ENCODE peak calls at places on chromosomes 6 and 20, in nine cellular contexts. H, A, F, D, W, N, S, C and B are unnamed samples.

GRCh38 chr6:153997221-153997620 is 41.8 kb upstream of the OPRM1 start:
- DNase-seq in H (no peak), A (no peak), F (no peak), D (no peak), W (no peak), N (no peak), S (no peak), C (no peak), B (no peak)

GRCh38 chr6:2614842-2615241 is 135.9 kb downstream of the MYLK4 start:
- DNase-seq in H (no peak), A (no peak), F (no peak), D (no peak), W (no peak), N (no peak), S (no peak), C (no peak), B (no peak)

GRCh38 chr20:51500311-51500710 is 42.2 kb downstream of the NFATC2 start:
- DNase-seq in H (no peak), A (no peak), F (no peak), D (no peak), W (peak), N (no peak), S (no peak), C (no peak), B (no peak)

GRCh38 chr6:151705994-151706733 is 101.3 kb upstream of the ESR1 start:
- DNase-seq in H (no peak), A (no peak), F (no peak), D (no peak), W (no peak), N (no peak), S (no peak), C (no peak), B (no peak)

GRCh38 chr6:91659881-91660280 is 1073.0 kb upstream of the MAP3K7 start:
- DNase-seq in H (no peak), A (no peak), F (no peak), D (no peak), W (no peak), N (no peak), S (no peak), C (no peak), B (no peak)

GRCh38 chr6:45718901-45719300 is 296.8 kb downstream of the CLIC5 start:
- DNase-seq in H (no peak), A (no peak), F (no peak), D (no peak), W (no peak), N (no peak), S (no peak), C (peak), B (no peak)

GRCh38 chr20:51306521-51307358 is 235.8 kb downstream of the NFATC2 start:
- DNase-seq in H (peak), A (peak), F (peak), D (peak), W (peak), N (peak), S (peak), C (peak), B (peak)

GRCh38 chr6:38588631-38589366 is 50.9 kb downstream of the BTBD9 start:
- DNase-seq in H (no peak), A (no peak), F (no peak), D (no peak), W (peak), N (no peak), S (no peak), C (peak), B (no peak)

GRCh38 chr6:157073596-157073995 is 249.7 kb downstream of the TMEM242 start:
- DNase-seq in H (no peak), A (no peak), F (no peak), D (no peak), W (no peak), N (no peak), S (no peak), C (no peak), B (no peak)

GRCh38 chr20:37386505-37387201 is 40.7 kb downstream of the SRC start:
- DNase-seq in H (no peak), A (no peak), F (peak), D (no peak), W (no peak), N (no peak), S (peak), C (no peak), B (no peak)

GRCh38 chr6:93341900-93342613 is 77.3 kb downstream of the EPHA7 start:
- DNase-seq in H (no peak), A (no peak), F (no peak), D (no peak), W (no peak), N (no peak), S (no peak), C (no peak), B (no peak)

GRCh38 chr20:38601216-38602184 is at the start of gene ARHGAP40:
- DNase-seq in H (no peak), A (no peak), F (no peak), D (peak), W (peak), N (no peak), S (no peak), C (no peak), B (no peak)

GRCh38 chr6:160733045-160733646 is 31.1 kb downstream of the PLG start:
- DNase-seq in H (peak), A (peak), F (no peak), D (peak), W (peak), N (peak), S (peak), C (peak), B (peak)

GRCh38 chr6:120384671-120385070 is 949.6 kb downstream of the TBC1D32 start:
- DNase-seq in H (no peak), A (no peak), F (no peak), D (no peak), W (no peak), N (no peak), S (no peak), C (no peak), B (no peak)

GRCh38 chr20:60334936-60335335 is 376.7 kb downstream of the CDH26 start:
- DNase-seq in H (no peak), A (no peak), F (no peak), D (no peak), W (no peak), N (no peak), S (no peak), C (no peak), B (no peak)

GRCh38 chr20:40689100-40689942 is at the start of gene MAFB:
- DNase-seq in H (peak), A (peak), F (peak), D (peak), W (peak), N (peak), S (peak), C (peak), B (peak)

GRCh38 chr20:60035486-60035885 is 77.3 kb downstream of the CDH26 start:
- DNase-seq in H (no peak), A (no peak), F (no peak), D (no peak), W (peak), N (no peak), S (no peak), C (no peak), B (no peak)

GRCh38 chr6:46655803-46656202 is 3.0 kb downstream of the SLC25A27 start:
- DNase-seq in H (no peak), A (no peak), F (no peak), D (no peak), W (peak), N (peak), S (no peak), C (no peak), B (peak)

GRCh38 chr20:4109307-4109564 is 93.9 kb upstream of the RNF24 start:
- DNase-seq in H (no peak), A (no peak), F (no peak), D (no peak), W (no peak), N (no peak), S (no peak), C (no peak), B (no peak)

GRCh38 chr6:26305097-26305841 is 59.7 kb upstream of the BTN3A2 start:
- DNase-seq in H (peak), A (peak), F (no peak), D (peak), W (peak), N (peak), S (peak), C (peak), B (peak)

GRCh38 chr20:51450221-51450712 is 92.3 kb downstream of the NFATC2 start:
- DNase-seq in H (no peak), A (no peak), F (no peak), D (no peak), W (no peak), N (no peak), S (no peak), C (no peak), B (no peak)

GRCh38 chr6:142478117-142478516 is 176.3 kb downstream of the ADGRG6 start:
- DNase-seq in H (no peak), A (no peak), F (no peak), D (no peak), W (peak), N (peak), S (no peak), C (peak), B (no peak)

GRCh38 chr6:152386131-152386530 is 251.0 kb downstream of the SYNE1 start:
- DNase-seq in H (no peak), A (no peak), F (no peak), D (no peak), W (no peak), N (no peak), S (no peak), C (no peak), B (no peak)

GRCh38 chr6:117547688-117548621 is 54.4 kb downstream of the GOPC start:
- DNase-seq in H (peak), A (peak), F (peak), D (peak), W (no peak), N (peak), S (peak), C (peak), B (peak)

GRCh38 chr6:26172496-26172958 is 85.3 kb downstream of the HFE start:
- DNase-seq in H (no peak), A (peak), F (no peak), D (no peak), W (peak), N (peak), S (peak), C (peak), B (peak)

GRCh38 chr20:23268792-23269354 is 81.7 kb upstream of the NXT1 start:
- DNase-seq in H (no peak), A (no peak), F (no peak), D (no peak), W (no peak), N (no peak), S (no peak), C (no peak), B (no peak)

GRCh38 chr20:7776148-7776547 is 164.1 kb downstream of the HAO1 start:
- DNase-seq in H (no peak), A (no peak), F (no peak), D (no peak), W (no peak), N (no peak), S (no peak), C (no peak), B (no peak)

GRCh38 chr20:61404311-61404710 is 152.2 kb downstream of the CDH4 start:
- DNase-seq in H (no peak), A (no peak), F (no peak), D (no peak), W (no peak), N (no peak), S (no peak), C (no peak), B (no peak)

GRCh38 chr6:161498881-161499280 is 225.0 kb upstream of the AGPAT4 start:
- DNase-seq in H (no peak), A (no peak), F (no peak), D (no peak), W (no peak), N (no peak), S (no peak), C (no peak), B (no peak)

GRCh38 chr6:18216411-18216810 is 47.9 kb downstream of the DEK start:
- DNase-seq in H (no peak), A (no peak), F (no peak), D (no peak), W (no peak), N (no peak), S (no peak), C (peak), B (no peak)

GRCh38 chr6:4348462-4349112 is 213.2 kb upstream of the ECI2 start:
- DNase-seq in H (no peak), A (no peak), F (no peak), D (peak), W (no peak), N (no peak), S (no peak), C (peak), B (no peak)

GRCh38 chr6:101088594-101088993 is 207.5 kb upstream of the ASCC3 start:
- DNase-seq in H (no peak), A (no peak), F (no peak), D (no peak), W (no peak), N (no peak), S (no peak), C (no peak), B (no peak)

GRCh38 chr20:32941155-32941885 is 62.9 kb downstream of the SUN5 start:
- DNase-seq in H (no peak), A (no peak), F (no peak), D (no peak), W (peak), N (no peak), S (no peak), C (no peak), B (no peak)

GRCh38 chr6:978937-979685 is 286.2 kb upstream of the EXOC2 start:
- DNase-seq in H (no peak), A (no peak), F (no peak), D (no peak), W (no peak), N (no peak), S (no peak), C (peak), B (no peak)

GRCh38 chr6:24865161-24865560 is 66.4 kb upstream of the ARMH2 start:
- DNase-seq in H (no peak), A (no peak), F (no peak), D (no peak), W (no peak), N (no peak), S (no peak), C (no peak), B (no peak)

GRCh38 chr6:19413323-19413722 is 423.8 kb upstream of the ID4 start:
- DNase-seq in H (no peak), A (no peak), F (no peak), D (no peak), W (no peak), N (no peak), S (no peak), C (peak), B (no peak)

GRCh38 chr20:25470045-25470444 is 62.6 kb downstream of the GINS1 start:
- DNase-seq in H (peak), A (no peak), F (no peak), D (peak), W (peak), N (peak), S (no peak), C (peak), B (no peak)

GRCh38 chr6:138461647-138462046 is 37.6 kb downstream of the NHSL1 start:
- DNase-seq in H (no peak), A (no peak), F (no peak), D (no peak), W (no peak), N (no peak), S (no peak), C (no peak), B (no peak)

GRCh38 chr20:63895886-63896135 is 885 bp downstream of the DNAJC5 start:
- DNase-seq in H (no peak), A (no peak), F (no peak), D (no peak), W (peak), N (peak), S (no peak), C (peak), B (no peak)

GRCh38 chr20:63895202-63895885 is 418 bp downstream of the DNAJC5 start:
- DNase-seq in H (no peak), A (no peak), F (no peak), D (no peak), W (no peak), N (no peak), S (no peak), C (no peak), B (no peak)

GRCh38 chr20:63894358-63895201 is at the start of gene DNAJC5:
- DNase-seq in H (peak), A (peak), F (peak), D (peak), W (peak), N (peak), S (peak), C (peak), B (peak)

GRCh38 chr20:63897978-63898561 is 3.1 kb downstream of the DNAJC5 start:
- DNase-seq in H (no peak), A (no peak), F (no peak), D (no peak), W (peak), N (no peak), S (no peak), C (no peak), B (no peak)

DNA sequence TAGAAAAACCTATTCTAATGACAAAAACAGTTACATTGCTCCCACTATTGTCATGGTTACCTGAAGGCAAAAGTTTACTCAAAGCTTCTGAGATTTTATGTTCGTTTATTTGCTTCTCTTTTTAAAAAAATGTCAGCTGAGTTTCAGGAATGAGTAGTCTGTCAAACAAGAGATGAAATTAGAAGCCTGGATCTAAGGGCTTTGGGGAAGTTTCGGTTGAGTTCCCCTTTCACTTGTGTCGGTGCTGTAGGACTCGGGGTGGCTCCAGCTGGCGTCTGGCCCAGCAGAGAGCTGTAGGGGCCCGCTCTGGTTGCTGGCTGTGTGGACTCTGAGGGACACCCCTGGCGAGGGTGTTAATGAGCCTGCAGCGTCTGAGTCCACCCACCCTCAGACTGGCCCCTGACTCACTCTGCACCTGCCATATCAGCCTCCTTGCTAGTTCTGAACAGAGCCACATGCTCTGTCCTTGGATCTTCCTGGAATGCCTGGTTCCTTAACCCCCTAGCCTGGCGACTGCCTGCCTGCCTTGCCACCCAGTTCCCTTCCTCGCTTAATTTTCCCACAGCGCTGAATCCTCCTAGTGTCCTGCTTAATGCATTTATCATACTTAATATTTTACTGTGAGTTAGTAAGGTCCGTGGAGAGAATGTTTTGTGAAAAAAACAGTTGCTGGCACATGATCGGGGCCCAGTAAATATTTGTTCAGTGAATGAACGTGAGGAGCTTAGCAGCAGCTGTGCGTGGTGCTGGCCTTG is 1.4 kb downstream of the DNAJC5 start:
- DNase-seq in H (peak), A (peak), F (peak), D (peak), W (peak), N (peak), S (peak), C (peak), B (peak)
- TF ChIP-seq POLR2A in H (peak), A (no peak), F (peak), D (no peak), W (no peak), N (peak), S (no peak), C (no peak), B (no peak)

GRCh38 chr6:16409531-16410441 is 171.4 kb downstream of the GMPR start:
- DNase-seq in H (peak), A (peak), F (peak), D (peak), W (peak), N (peak), S (peak), C (peak), B (peak)
- TF ChIP-seq POLR2A in H (no peak), A (no peak), F (no peak), D (no peak), W (no peak), N (no peak), S (no peak), C (no peak), B (no peak)

DNA sequence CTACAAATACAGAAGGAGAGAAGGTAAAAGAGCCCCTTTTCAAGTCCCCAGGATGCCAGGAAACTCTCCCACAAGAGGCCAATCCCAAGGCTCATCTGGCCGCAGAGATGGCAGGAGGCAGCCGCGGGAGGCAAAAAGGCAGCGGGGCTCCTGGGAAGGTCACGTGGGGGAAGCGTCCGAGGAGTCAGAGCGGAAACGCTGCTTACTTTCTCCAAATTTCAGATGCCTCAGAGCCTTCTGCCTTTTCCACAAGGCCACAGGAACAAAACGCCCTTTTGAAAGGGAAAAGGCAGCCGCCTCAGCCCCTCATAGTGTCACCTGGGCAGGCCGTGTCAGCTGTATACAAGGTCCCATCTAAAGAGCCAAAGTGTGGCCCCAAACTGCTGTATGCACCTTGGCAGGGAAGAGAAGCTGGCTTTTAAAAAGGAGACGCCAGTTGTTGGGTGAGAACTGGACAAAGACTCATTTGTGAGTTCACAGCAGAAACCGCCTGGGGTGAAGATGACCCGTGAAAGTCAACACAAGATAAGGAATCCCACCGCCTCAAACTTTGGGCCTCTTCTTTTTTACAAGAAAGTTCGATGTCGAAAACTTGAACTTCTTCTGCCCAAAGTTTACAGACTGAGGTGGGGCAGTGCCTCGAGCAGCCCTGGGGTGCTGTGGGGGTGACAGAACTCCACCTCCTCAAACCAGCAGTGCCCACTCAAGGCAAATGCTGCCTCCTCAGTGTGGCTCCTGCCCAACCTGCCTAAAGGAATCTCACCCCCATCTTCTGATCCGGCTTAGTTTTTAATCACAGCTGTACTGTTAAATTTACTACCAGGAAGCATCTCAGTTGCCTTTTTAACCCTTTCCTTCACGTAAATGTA is 45.4 kb downstream of the EZR start:
- DNase-seq in H (no peak), A (no peak), F (no peak), D (no peak), W (no peak), N (no peak), S (no peak), C (no peak), B (no peak)
- TF ChIP-seq POLR2A in H (no peak), A (no peak), F (no peak), D (no peak), W (no peak), N (no peak), S (no peak), C (no peak), B (no peak)

GRCh38 chr20:36085686-36086267 is 68.8 kb upstream of the EPB41L1 start:
- DNase-seq in H (no peak), A (no peak), F (no peak), D (peak), W (peak), N (peak), S (no peak), C (peak), B (no peak)

GRCh38 chr20:36084897-36085617 is 69.5 kb upstream of the EPB41L1 start:
- DNase-seq in H (no peak), A (no peak), F (no peak), D (no peak), W (peak), N (no peak), S (no peak), C (no peak), B (no peak)

GRCh38 chr20:36084356-36084755 is 70.2 kb upstream of the EPB41L1 start:
- DNase-seq in H (no peak), A (no peak), F (no peak), D (no peak), W (no peak), N (no peak), S (no peak), C (no peak), B (no peak)

GRCh38 chr20:36090223-36090622 is 64.3 kb upstream of the EPB41L1 start:
- DNase-seq in H (no peak), A (no peak), F (no peak), D (no peak), W (no peak), N (no peak), S (no peak), C (no peak), B (no peak)

GRCh38 chr20:36086767-36087166 is 67.8 kb upstream of the EPB41L1 start:
- DNase-seq in H (no peak), A (no peak), F (no peak), D (no peak), W (peak), N (no peak), S (no peak), C (no peak), B (no peak)
- TF ChIP-seq POLR2A in H (no peak), A (no peak), F (no peak), D (no peak), W (no peak), N (no peak), S (no peak), C (no peak), B (no peak)

GRCh38 chr20:59002874-59003399 is 4.1 kb downstream of the CTSZ start:
- DNase-seq in H (no peak), A (no peak), F (no peak), D (no peak), W (no peak), N (no peak), S (no peak), C (no peak), B (no peak)
- TF ChIP-seq POLR2A in H (no peak), A (no peak), F (no peak), D (no peak), W (no peak), N (no peak), S (no peak), C (no peak), B (no peak)

GRCh38 chr6:126181890-126182289 is 158.0 kb upstream of the CENPW start:
- DNase-seq in H (no peak), A (no peak), F (no peak), D (no peak), W (no peak), N (no peak), S (no peak), C (no peak), B (no peak)
- TF ChIP-seq POLR2A in H (no peak), A (no peak), F (no peak), D (no peak), W (no peak), N (no peak), S (no peak), C (no peak), B (no peak)